ENCODE peak calls at places on chromosomes 4 and X, in four cellular contexts. One of them, this sample, is unnamed.
A peak's percentile ranks its signal among the peaks of the same experiment; 100 is the strongest.

GRCh38 chrX:125765347-125765746 is 400.7 kb downstream of the DCAF12L2 start:
- DNase-seq in WERI-Rb-1: no peak
- DNase-seq in sigmoid colon: no peak
- DNase-seq in colonic mucosa: no peak
- DNase-seq in this sample: no peak

GRCh38 chr4:19402666-19403065 is 849.0 kb upstream of the SLIT2 start:
- DNase-seq in WERI-Rb-1: no peak
- DNase-seq in sigmoid colon: no peak
- DNase-seq in colonic mucosa: no peak
- DNase-seq in this sample: no peak

GRCh38 chr4:112296949-112297483 is at the start of gene ALPK1:
- DNase-seq in WERI-Rb-1: no peak
- DNase-seq in sigmoid colon: no peak
- DNase-seq in colonic mucosa: peak; percentile 60
- DNase-seq in this sample: no peak

GRCh38 chr4:64960516-64960915 is 551.3 kb upstream of the TECRL start:
- DNase-seq in WERI-Rb-1: no peak
- DNase-seq in sigmoid colon: no peak
- DNase-seq in colonic mucosa: no peak
- DNase-seq in this sample: no peak

GRCh38 chrX:30635630-30636029 is 17.6 kb upstream of the GK start:
- DNase-seq in WERI-Rb-1: no peak
- DNase-seq in sigmoid colon: no peak
- DNase-seq in colonic mucosa: no peak
- DNase-seq in this sample: no peak

GRCh38 chr4:140331245-140331644 is 42.2 kb upstream of the SCOC start:
- DNase-seq in WERI-Rb-1: no peak
- DNase-seq in sigmoid colon: no peak
- DNase-seq in colonic mucosa: no peak
- DNase-seq in this sample: no peak

GRCh38 chr4:79874197-79874596 is 198.8 kb downstream of the ANTXR2 start:
- DNase-seq in WERI-Rb-1: no peak
- DNase-seq in sigmoid colon: no peak
- DNase-seq in colonic mucosa: no peak
- DNase-seq in this sample: no peak

GRCh38 chr4:183987987-183988392 is 82.9 kb downstream of the STOX2 start:
- DNase-seq in WERI-Rb-1: no peak
- DNase-seq in sigmoid colon: peak; percentile 90
- DNase-seq in colonic mucosa: peak; percentile 58
- DNase-seq in this sample: peak; percentile 86

GRCh38 chr4:74166135-74166534 is 8.2 kb downstream of the MTHFD2L start:
- DNase-seq in WERI-Rb-1: no peak
- DNase-seq in sigmoid colon: no peak
- DNase-seq in colonic mucosa: no peak
- DNase-seq in this sample: no peak

GRCh38 chr4:46844325-46844917 is 64.6 kb downstream of the COX7B2 start:
- DNase-seq in WERI-Rb-1: peak; percentile 52
- DNase-seq in sigmoid colon: no peak
- DNase-seq in colonic mucosa: peak; percentile 50
- DNase-seq in this sample: no peak

GRCh38 chr4:75696036-75696435 is 22.8 kb upstream of the G3BP2 start:
- DNase-seq in WERI-Rb-1: no peak
- DNase-seq in sigmoid colon: no peak
- DNase-seq in colonic mucosa: peak; percentile 70
- DNase-seq in this sample: no peak

GRCh38 chrX:36401774-36402173 is 482.2 kb downstream of the CFAP47 start:
- DNase-seq in WERI-Rb-1: no peak
- DNase-seq in sigmoid colon: no peak
- DNase-seq in colonic mucosa: no peak
- DNase-seq in this sample: no peak

GRCh38 chrX:133537142-133537541 is 121.9 kb upstream of the GPC4 start:
- DNase-seq in WERI-Rb-1: no peak
- DNase-seq in sigmoid colon: no peak
- DNase-seq in colonic mucosa: no peak
- DNase-seq in this sample: no peak

GRCh38 chr4:26624042-26624441 is 40.2 kb downstream of the TBC1D19 start:
- DNase-seq in WERI-Rb-1: no peak
- DNase-seq in sigmoid colon: no peak
- DNase-seq in colonic mucosa: no peak
- DNase-seq in this sample: no peak

GRCh38 chr4:126427781-126428360 is 1113.1 kb downstream of the FAT4 start:
- DNase-seq in WERI-Rb-1: no peak
- DNase-seq in sigmoid colon: no peak
- DNase-seq in colonic mucosa: no peak
- DNase-seq in this sample: no peak

GRCh38 chrX:2748171-2748814 is 3.5 kb upstream of the XG start:
- DNase-seq in WERI-Rb-1: no peak
- DNase-seq in sigmoid colon: no peak
- DNase-seq in colonic mucosa: no peak
- DNase-seq in this sample: no peak

GRCh38 chr4:123836919-123837605 is 440.5 kb downstream of the SPRY1 start:
- DNase-seq in WERI-Rb-1: no peak
- DNase-seq in sigmoid colon: no peak
- DNase-seq in colonic mucosa: no peak
- DNase-seq in this sample: no peak

GRCh38 chrX:38847206-38847902 is 46.1 kb downstream of the MID1IP1 start:
- DNase-seq in WERI-Rb-1: no peak
- DNase-seq in sigmoid colon: no peak
- DNase-seq in colonic mucosa: no peak
- DNase-seq in this sample: no peak

GRCh38 chr4:114078636-114079035 is 99.2 kb upstream of the ARSJ start:
- DNase-seq in WERI-Rb-1: no peak
- DNase-seq in sigmoid colon: no peak
- DNase-seq in colonic mucosa: no peak
- DNase-seq in this sample: no peak

GRCh38 chr4:55947912-55948725 is 626 bp upstream of the CEP135 start:
- DNase-seq in WERI-Rb-1: no peak
- DNase-seq in sigmoid colon: no peak
- DNase-seq in colonic mucosa: peak; percentile 27
- DNase-seq in this sample: no peak

GRCh38 chrX:139750390-139750789 is 42.4 kb upstream of the MCF2 start:
- DNase-seq in WERI-Rb-1: no peak
- DNase-seq in sigmoid colon: no peak
- DNase-seq in colonic mucosa: no peak
- DNase-seq in this sample: no peak

GRCh38 chr4:127975121-127975770 is 10.0 kb downstream of the ABHD18 start:
- DNase-seq in WERI-Rb-1: no peak
- DNase-seq in sigmoid colon: no peak
- DNase-seq in colonic mucosa: no peak
- DNase-seq in this sample: no peak

GRCh38 chr4:253936-254756 is 51.1 kb downstream of the ZNF732 start:
- DNase-seq in WERI-Rb-1: no peak
- DNase-seq in sigmoid colon: no peak
- DNase-seq in colonic mucosa: no peak
- DNase-seq in this sample: no peak

GRCh38 chr4:51907001-51907669 is 64.2 kb downstream of the DCUN1D4 start:
- DNase-seq in WERI-Rb-1: no peak
- DNase-seq in sigmoid colon: no peak
- DNase-seq in colonic mucosa: no peak
- DNase-seq in this sample: no peak

GRCh38 chr4:185396724-185397402 is at the start of gene ANKRD37:
- DNase-seq in WERI-Rb-1: no peak
- DNase-seq in sigmoid colon: no peak
- DNase-seq in colonic mucosa: peak; percentile 57
- DNase-seq in this sample: peak; percentile 81

GRCh38 chr4:85774000-85774399 is 299.1 kb downstream of the ARHGAP24 start:
- DNase-seq in WERI-Rb-1: no peak
- DNase-seq in sigmoid colon: no peak
- DNase-seq in colonic mucosa: no peak
- DNase-seq in this sample: no peak

GRCh38 chr4:87375719-87376291 is 15.2 kb downstream of the HSD17B11 start:
- DNase-seq in WERI-Rb-1: no peak
- DNase-seq in sigmoid colon: peak; percentile 76
- DNase-seq in colonic mucosa: peak; percentile 49
- DNase-seq in this sample: no peak

GRCh38 chrX:93354651-93355050 is 318.7 kb downstream of the NAP1L3 start:
- DNase-seq in WERI-Rb-1: no peak
- DNase-seq in sigmoid colon: no peak
- DNase-seq in colonic mucosa: no peak
- DNase-seq in this sample: no peak

GRCh38 chr4:103074598-103075434 is 1.7 kb downstream of the SLC9B2 start:
- DNase-seq in WERI-Rb-1: no peak
- DNase-seq in sigmoid colon: no peak
- DNase-seq in colonic mucosa: no peak
- DNase-seq in this sample: no peak

GRCh38 chrX:73455171-73455570 is 8.3 kb downstream of the CDX4 start:
- DNase-seq in WERI-Rb-1: no peak
- DNase-seq in sigmoid colon: no peak
- DNase-seq in colonic mucosa: no peak
- DNase-seq in this sample: no peak

GRCh38 chr4:92303621-92304027 is at the start of gene GRID2:
- DNase-seq in WERI-Rb-1: peak; percentile 54
- DNase-seq in sigmoid colon: no peak
- DNase-seq in colonic mucosa: no peak
- DNase-seq in this sample: no peak

GRCh38 chrX:48045410-48046311 is 25.8 kb downstream of the ZNF630 start:
- DNase-seq in WERI-Rb-1: no peak
- DNase-seq in sigmoid colon: no peak
- DNase-seq in colonic mucosa: peak; percentile 32
- DNase-seq in this sample: no peak

GRCh38 chr4:166600264-166600663 is 634.0 kb downstream of the SPOCK3 start:
- DNase-seq in WERI-Rb-1: no peak
- DNase-seq in sigmoid colon: no peak
- DNase-seq in colonic mucosa: no peak
- DNase-seq in this sample: no peak

GRCh38 chr4:166594326-166594946 is 639.9 kb downstream of the SPOCK3 start:
- DNase-seq in WERI-Rb-1: peak; percentile 70
- DNase-seq in sigmoid colon: no peak
- DNase-seq in colonic mucosa: peak; percentile 31
- DNase-seq in this sample: no peak
- TF ChIP-seq CTCF in WERI-Rb-1: peak; percentile 94
- TF ChIP-seq CTCF in sigmoid colon: no peak
- TF ChIP-seq CTCF in colonic mucosa: peak; percentile 32
- TF ChIP-seq CTCF in this sample: no peak

GRCh38 chr4:148503681-148504080 is 61.5 kb upstream of the NR3C2 start:
- DNase-seq in WERI-Rb-1: no peak
- DNase-seq in sigmoid colon: no peak
- DNase-seq in colonic mucosa: no peak
- DNase-seq in this sample: no peak
- H3K27ac ChIP-seq in WERI-Rb-1: no peak overlapping the region
- H3K27ac ChIP-seq in sigmoid colon: no peak overlapping the region
- H3K27ac ChIP-seq in colonic mucosa: no peak overlapping the region
- H3K27ac ChIP-seq in this sample: no peak overlapping the region

GRCh38 chr4:69813628-69814027 is 46.3 kb downstream of the SULT1E1 start:
- DNase-seq in WERI-Rb-1: no peak
- DNase-seq in sigmoid colon: no peak
- DNase-seq in colonic mucosa: no peak
- DNase-seq in this sample: no peak
- TF ChIP-seq CTCF in WERI-Rb-1: no peak
- TF ChIP-seq CTCF in sigmoid colon: no peak
- TF ChIP-seq CTCF in colonic mucosa: no peak
- TF ChIP-seq CTCF in this sample: no peak

DNA sequence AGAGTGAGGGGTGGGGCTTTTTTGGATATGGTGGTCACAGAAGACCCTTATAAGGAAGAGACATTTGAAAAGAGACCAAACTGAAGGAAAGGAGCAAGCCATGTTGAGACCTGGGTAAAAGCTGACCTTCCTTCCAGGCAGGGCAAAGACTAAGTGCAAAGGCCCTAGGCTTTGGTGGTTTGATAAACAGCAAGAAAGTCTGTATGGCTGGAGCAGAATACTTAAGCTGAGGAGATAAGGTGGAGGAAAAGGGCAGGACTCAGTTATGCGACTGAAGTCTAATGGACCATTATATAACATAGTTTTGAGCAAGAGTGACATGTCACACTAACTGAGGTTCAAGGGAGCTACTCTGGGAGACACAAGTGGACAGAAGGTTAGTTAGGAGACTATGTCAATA is 20.0 kb downstream of the SH3RF1 start:
- DNase-seq in WERI-Rb-1: no peak
- DNase-seq in sigmoid colon: no peak
- DNase-seq in colonic mucosa: no peak
- DNase-seq in this sample: no peak
- H3K27ac ChIP-seq in WERI-Rb-1: no peak overlapping the region
- H3K27ac ChIP-seq in sigmoid colon: no peak overlapping the region
- H3K27ac ChIP-seq in colonic mucosa: peak overlapping the region; percentile 74
- H3K27ac ChIP-seq in this sample: no peak overlapping the region

This sample was measured in coronary artery.